ENCODE peak calls at places on chromosomes 6 and 20, in five cellular contexts. M is GM20000, U is OCI-LY7, J is GM10248, S is progenitor cell of endocrine pancreas. Q is an unnamed sample.
A peak's percentile ranks its signal among the peaks of the same experiment; 100 is the strongest.

GRCh38 chr6:11766056-11766455 is 12.5 kb downstream of the ADTRP start:
- DNase-seq in M (no peak), U (no peak), J (no peak), S (no peak), Q (no peak)

GRCh38 chr6:4575724-4576123 is 200.5 kb upstream of the CDYL start:
- DNase-seq in M (no peak), U (no peak), J (no peak), S (no peak), Q (no peak)

GRCh38 chr6:159134701-159135364 is 34.4 kb upstream of the FNDC1 start:
- DNase-seq in M (peak; percentile 78), U (peak; percentile 88), J (peak; percentile 78), S (peak; percentile 38), Q (peak; percentile 90)

GRCh38 chr6:160919713-160920112 is 71.9 kb upstream of the MAP3K4 start:
- DNase-seq in M (no peak), U (no peak), J (no peak), S (no peak), Q (peak; percentile 24)

GRCh38 chr6:43942616-43943015 is 172.6 kb downstream of the VEGFA start:
- DNase-seq in M (no peak), U (no peak), J (no peak), S (no peak), Q (no peak)

GRCh38 chr6:36874443-36875249 is at the start of gene PPIL1:
- DNase-seq in M (peak; percentile 92), U (peak; percentile 94), J (peak; percentile 89), S (peak; percentile 62), Q (peak; percentile 95)

GRCh38 chr6:155473741-155474140 is 18.1 kb upstream of the NOX3 start:
- DNase-seq in M (no peak), U (no peak), J (no peak), S (no peak), Q (no peak)

GRCh38 chr20:49323622-49324238 is 45.9 kb upstream of the ZNFX1 start:
- DNase-seq in M (peak; percentile 50), U (peak; percentile 52), J (peak; percentile 36), S (no peak), Q (peak; percentile 45)

GRCh38 chr6:145017051-145017450 is 718.3 kb downstream of the EPM2A start:
- DNase-seq in M (no peak), U (no peak), J (no peak), S (no peak), Q (no peak)

GRCh38 chr20:50508171-50508761 is 1.9 kb upstream of the PTPN1 start:
- DNase-seq in M (no peak), U (no peak), J (no peak), S (no peak), Q (no peak)

GRCh38 chr6:119313937-119314893 is 35.3 kb downstream of the MAN1A1 start:
- DNase-seq in M (no peak), U (no peak), J (no peak), S (no peak), Q (peak; percentile 49)

GRCh38 chr6:147204060-147204785 is at the start of gene STXBP5:
- DNase-seq in M (peak; percentile 72), U (peak; percentile 68), J (peak; percentile 56), S (peak; percentile 19), Q (peak; percentile 62)

GRCh38 chr6:2099870-2100269 is 145.5 kb downstream of the GMDS start:
- DNase-seq in M (no peak), U (no peak), J (no peak), S (no peak), Q (no peak)

GRCh38 chr20:53570446-53571276 is 23.0 kb downstream of the ZNF217 start:
- DNase-seq in M (no peak), U (no peak), J (no peak), S (no peak), Q (no peak)

GRCh38 chr20:19252670-19253120 is 40.3 kb downstream of the SLC24A3 start:
- DNase-seq in M (no peak), U (no peak), J (no peak), S (no peak), Q (no peak)

GRCh38 chr6:43491750-43492661 is 14.6 kb downstream of the TJAP1 start:
- DNase-seq in M (no peak), U (no peak), J (no peak), S (no peak), Q (no peak)

GRCh38 chr6:135604035-135604865 is 106.7 kb upstream of the AHI1 start:
- DNase-seq in M (no peak), U (no peak), J (no peak), S (no peak), Q (no peak)

GRCh38 chr6:167667204-167668018 is 159.3 kb upstream of the AFDN start:
- DNase-seq in M (no peak), U (no peak), J (no peak), S (no peak), Q (no peak)

GRCh38 chr6:158152659-158153058 is 15.4 kb downstream of the SERAC1 start:
- DNase-seq in M (no peak), U (no peak), J (no peak), S (no peak), Q (no peak)

GRCh38 chr20:8854566-8854965 is 214.3 kb upstream of the PLCB4 start:
- DNase-seq in M (no peak), U (no peak), J (no peak), S (no peak), Q (no peak)

GRCh38 chr6:14108571-14109410 is 8.8 kb upstream of the CD83 start:
- DNase-seq in M (peak; percentile 73), U (peak; percentile 75), J (peak; percentile 68), S (no peak), Q (peak; percentile 88)

GRCh38 chr20:16759161-16759523 is 11.0 kb downstream of the OTOR start:
- DNase-seq in M (no peak), U (no peak), J (no peak), S (no peak), Q (no peak)

GRCh38 chr6:89050155-89050554 is 30.4 kb upstream of the PNRC1 start:
- DNase-seq in M (no peak), U (no peak), J (no peak), S (no peak), Q (no peak)

Q was measured in NAMALWA.